ENCODE peak calls at places on chromosome 15, in four cellular contexts. D, T, C and U are unnamed samples. For H3K4me1, the result is how much of the 10 kb centered on the place peaks cover.

GRCh38 chr15:74245342-74245931 is 9.3 kb downstream of the CCDC33 start:
- DNase-seq in T (no peak), D (no peak), C (no peak), U (no peak)

GRCh38 chr15:96468036-96468435 is 137.5 kb downstream of the NR2F2 start:
- DNase-seq in D (no peak), T (no peak), C (no peak), U (no peak)

GRCh38 chr15:91255788-91256187 is 155.7 kb downstream of the SV2B start:
- DNase-seq in T (no peak), C (no peak), D (no peak), U (no peak)

GRCh38 chr15:95327661-95328060 is 1002.8 kb upstream of the NR2F2 start:
- DNase-seq in T (peak), C (no peak), D (no peak), U (no peak)

GRCh38 chr15:88697276-88697675 is 58.5 kb downstream of the ISG20 start:
- DNase-seq in D (no peak), C (no peak), T (no peak), U (no peak)

GRCh38 chr15:74010929-74011540 is 16.5 kb downstream of the PML start:
- DNase-seq in T (no peak), D (no peak), C (peak), U (no peak)

GRCh38 chr15:89083246-89083645 is 5.0 kb upstream of the ABHD2 start:
- DNase-seq in D (no peak), T (no peak), C (no peak), U (no peak)

GRCh38 chr15:98712845-98713584 is 64.7 kb downstream of the IGF1R start:
- DNase-seq in D (no peak), C (no peak), T (no peak), U (no peak)

GRCh38 chr15:74725845-74726773 is 781 bp upstream of the CYP1A1 start:
- DNase-seq in T (no peak), C (peak), D (no peak), U (peak)

GRCh38 chr15:83652606-83653204 is 1.2 kb upstream of the ADAMTSL3 start:
- DNase-seq in C (no peak), D (no peak), T (no peak), U (no peak)

GRCh38 chr15:62940755-62941361 is 101.7 kb upstream of the TPM1 start:
- DNase-seq in C (peak), T (peak), D (peak), U (peak)

GRCh38 chr15:27601239-27601942 is 497.7 kb downstream of the OCA2 start:
- DNase-seq in D (no peak), T (no peak), C (no peak), U (no peak)

GRCh38 chr15:76346666-76347506 is 10.3 kb downstream of the ISL2 start:
- DNase-seq in T (no peak), D (peak), C (no peak), U (no peak)

GRCh38 chr15:52790166-52790708 is at the start of gene ONECUT1:
- DNase-seq in C (peak), D (peak), T (no peak), U (no peak)

GRCh38 chr15:41429003-41429890 is 12.4 kb downstream of the RTF1 start:
- DNase-seq in T (no peak), C (no peak), D (peak), U (no peak)

GRCh38 chr15:73873889-73874511 is 636 bp downstream of the TBC1D21 start:
- DNase-seq in D (peak), C (peak), T (peak), U (peak)

GRCh38 chr15:85316244-85316934 is 64.0 kb upstream of the AKAP13 start:
- DNase-seq in T (no peak), C (no peak), D (peak), U (no peak)

GRCh38 chr15:77944002-77944867 is 133.3 kb downstream of the TBC1D2B start:
- DNase-seq in C (peak), T (peak), D (peak), U (peak)

GRCh38 chr15:99426431-99427105 is 139.2 kb upstream of the MEF2A start:
- DNase-seq in T (peak), C (peak), D (no peak), U (no peak)

GRCh38 chr15:71844916-71845315 is 34.6 kb downstream of the NR2E3 start:
- DNase-seq in D (no peak), T (no peak), C (no peak), U (no peak)

GRCh38 chr15:91039996-91040395 is 17.6 kb upstream of the VPS33B start:
- DNase-seq in T (no peak), D (no peak), C (no peak), U (no peak)

GRCh38 chr15:101642361-101642760 is 9.8 kb downstream of the TM2D3 start:
- DNase-seq in C (no peak), D (no peak), T (no peak), U (no peak)

GRCh38 chr15:101361418-101361817 is 66.4 kb upstream of the SNRPA1 start:
- DNase-seq in D (no peak), T (no peak), C (no peak), U (no peak)

GRCh38 chr15:39191871-39192281 is 389.0 kb upstream of the THBS1 start:
- DNase-seq in T (no peak), C (no peak), D (peak), U (peak)

DNA sequence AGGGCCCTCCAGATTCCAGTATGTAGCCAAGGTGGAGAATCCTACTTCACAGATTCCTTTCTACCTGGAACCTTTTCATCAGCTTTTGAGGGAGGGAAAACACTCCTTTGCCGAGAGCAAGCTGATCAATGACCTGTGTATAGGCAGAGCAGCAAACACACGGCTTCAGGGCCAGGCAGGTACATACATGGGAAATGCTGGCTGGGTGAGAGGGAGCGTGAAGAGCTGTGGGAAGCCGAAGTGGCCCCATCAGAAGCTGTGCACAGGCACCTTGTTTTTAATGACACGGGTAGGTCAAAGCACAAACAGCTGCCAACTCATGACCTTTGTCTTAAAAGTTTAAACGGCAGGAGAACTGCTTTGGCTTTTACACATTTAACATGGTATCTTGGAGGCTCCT is 25.3 kb downstream of the STARD5 start:
- DNase-seq in T (peak), D (no peak), C (no peak), U (no peak)
- H3K27ac ChIP-seq in T (no peak), D (no peak), C (peak), U (no peak)

GRCh38 chr15:57992761-57993295 is 72.7 kb downstream of the ALDH1A2 start:
- DNase-seq in T (no peak), D (no peak), C (no peak), U (no peak)
- H3K4me1 ChIP-seq in T (under half), D (under half), C (under half), U (under half)

GRCh38 chr15:60009581-60010379 is 5.7 kb downstream of the FOXB1 start:
- DNase-seq in C (no peak), D (no peak), T (no peak), U (no peak)
- H3K4me3 ChIP-seq in C (no peak), D (no peak), T (no peak), U (no peak)

GRCh38 chr15:65082303-65082958 is 5.9 kb downstream of the KBTBD13 start:
- DNase-seq in C (no peak), T (peak), D (no peak), U (peak)
- H3K27ac ChIP-seq in C (no peak), T (peak), D (no peak), U (no peak)

DNA sequence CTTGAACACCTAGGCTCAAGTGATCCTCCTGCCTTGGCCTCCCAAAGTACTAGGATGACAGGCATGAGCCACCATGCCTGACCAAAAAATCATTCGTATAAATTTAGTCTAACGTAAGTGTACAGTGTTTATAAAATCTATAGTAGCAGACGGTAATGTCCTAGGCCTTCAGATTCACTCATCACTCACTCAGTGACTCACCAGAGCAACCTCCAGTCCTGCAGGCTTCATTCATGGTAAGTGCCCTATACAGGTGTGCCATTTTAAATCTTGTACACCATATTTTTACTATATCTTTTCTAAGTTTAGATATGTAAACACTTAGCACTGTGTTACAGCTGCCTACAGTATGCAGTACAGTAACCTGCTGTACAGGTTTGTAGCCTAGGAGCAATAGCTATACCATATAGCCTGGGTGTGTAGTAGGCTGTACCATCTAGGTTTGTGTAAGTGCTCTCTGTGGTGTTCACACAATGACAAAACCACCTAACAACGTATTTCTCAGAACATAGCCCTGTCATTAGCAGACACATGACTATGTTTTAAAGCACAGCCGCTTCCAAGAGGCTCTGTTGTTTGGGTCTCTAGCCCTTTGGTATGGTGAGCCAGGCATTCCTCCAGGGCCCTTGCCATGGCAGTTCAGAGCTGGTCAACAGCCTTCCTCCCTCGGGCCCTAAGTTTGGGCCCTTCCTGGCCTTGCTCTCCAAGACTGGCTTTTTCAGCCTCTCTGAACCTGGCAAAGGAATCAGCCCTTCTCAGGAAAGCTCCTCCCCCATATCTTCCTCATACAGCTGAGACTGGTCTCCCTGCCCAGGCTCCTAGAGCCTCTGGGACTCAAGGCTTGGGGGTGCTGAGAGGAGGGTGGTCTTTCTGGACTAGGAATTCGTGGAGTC is 1.9 kb upstream of the CCDC9B start:
- DNase-seq in C (no peak), D (peak), T (peak), U (no peak)
- H3K4me1 ChIP-seq in C (under half), D (under half), T (under half), U (half or more)

GRCh38 chr15:49040151-49040550 is 6.1 kb downstream of the SECISBP2L start:
- DNase-seq in D (no peak), C (no peak), T (no peak), U (no peak)

GRCh38 chr15:49037546-49037940 is 8.7 kb downstream of the SECISBP2L start:
- DNase-seq in C (no peak), D (no peak), T (no peak), U (no peak)

GRCh38 chr15:49038382-49038781 is 7.9 kb downstream of the SECISBP2L start:
- DNase-seq in T (no peak), D (no peak), C (no peak), U (no peak)

GRCh38 chr15:49035825-49036224 is 10.4 kb downstream of the SECISBP2L start:
- DNase-seq in D (no peak), T (no peak), C (no peak), U (no peak)

DNA sequence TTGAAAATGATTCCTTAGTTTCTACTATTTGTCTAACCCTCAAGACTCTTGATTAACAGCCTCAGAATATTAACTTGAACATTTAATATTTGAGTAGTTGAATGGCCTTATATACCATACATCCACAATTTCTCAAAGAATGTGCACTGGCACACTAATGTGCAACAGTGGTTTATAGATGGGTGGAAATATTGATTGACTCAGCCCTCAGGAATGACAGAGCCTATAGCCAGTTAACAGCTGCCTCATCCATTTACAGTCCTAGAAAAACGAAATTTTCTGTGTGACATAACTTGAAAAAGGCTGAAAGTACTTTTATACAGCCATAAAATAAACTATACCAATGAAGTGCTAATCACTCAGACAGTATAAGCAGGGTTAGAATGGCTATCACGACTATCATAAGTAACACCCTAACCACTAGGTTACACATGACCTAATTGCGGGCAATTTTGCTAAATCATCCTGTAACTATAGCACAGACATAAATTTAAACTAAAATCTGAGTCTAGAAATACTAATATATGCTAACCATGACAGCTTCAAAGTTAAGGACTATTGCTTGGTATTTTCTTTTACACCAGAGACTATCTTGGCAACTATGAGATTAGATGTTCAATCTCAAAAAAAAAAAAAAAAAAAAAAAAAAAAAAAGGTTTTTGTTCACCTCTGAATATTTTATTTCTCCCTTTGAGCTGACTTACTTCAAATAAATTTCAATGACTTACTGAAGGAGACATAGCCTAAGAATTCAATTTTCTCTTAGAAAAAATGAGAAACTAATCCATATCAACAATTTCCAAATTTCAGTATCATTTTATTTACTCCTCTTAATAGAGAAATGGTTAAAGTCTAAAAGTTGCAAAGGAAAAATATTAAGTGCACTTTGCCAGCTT is 9.3 kb downstream of the SECISBP2L start:
- DNase-seq in D (peak), C (no peak), T (no peak), U (no peak)
- H3K4me3 ChIP-seq in D (no peak), C (no peak), T (no peak), U (no peak)

DNA sequence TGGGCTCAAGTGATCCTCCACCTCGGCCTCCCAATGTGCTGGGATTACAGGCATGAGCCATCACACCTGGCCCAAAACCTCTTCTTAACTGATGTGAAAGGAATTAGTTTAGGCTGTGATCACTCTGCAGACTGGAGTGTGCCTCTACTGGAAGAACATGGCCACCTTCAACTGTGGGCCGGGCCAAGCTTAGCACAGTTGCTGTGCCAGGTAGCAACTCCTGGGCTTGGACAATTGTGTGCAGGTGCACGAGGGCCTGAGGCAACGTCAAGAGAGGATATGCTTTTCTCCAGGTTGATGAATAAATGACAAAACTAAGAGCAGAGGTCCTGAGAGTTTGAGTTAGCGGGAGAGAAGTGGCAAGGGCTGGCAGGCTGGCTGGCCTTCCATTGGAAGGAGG is 6.5 kb downstream of the FAH start:
- DNase-seq in C (no peak), T (no peak), D (no peak), U (no peak)
- H3K27ac ChIP-seq in C (peak), T (no peak), D (no peak), U (no peak)

GRCh38 chr15:92663250-92663951 is 7.8 kb upstream of the FAM174B start:
- DNase-seq in D (no peak), T (no peak), C (no peak), U (no peak)
- H3K4me1 ChIP-seq in D (under half), T (under half), C (under half), U (under half)

GRCh38 chr15:70597945-70598344 is 165.4 kb downstream of the UACA start:
- DNase-seq in T (no peak), C (no peak), D (no peak), U (no peak)

GRCh38 chr15:70593795-70594194 is 169.6 kb downstream of the UACA start:
- DNase-seq in C (no peak), D (no peak), T (no peak), U (no peak)

GRCh38 chr15:70602281-70602680 is 161.1 kb downstream of the UACA start:
- DNase-seq in C (no peak), D (no peak), T (no peak), U (no peak)

GRCh38 chr15:70597056-70597603 is 166.2 kb downstream of the UACA start:
- DNase-seq in D (no peak), T (no peak), C (no peak), U (no peak)

GRCh38 chr15:70596354-70597055 is 166.9 kb downstream of the UACA start:
- DNase-seq in D (peak), C (no peak), T (no peak), U (peak)
- H3K4me3 ChIP-seq in D (no peak), C (no peak), T (no peak), U (no peak)

DNA sequence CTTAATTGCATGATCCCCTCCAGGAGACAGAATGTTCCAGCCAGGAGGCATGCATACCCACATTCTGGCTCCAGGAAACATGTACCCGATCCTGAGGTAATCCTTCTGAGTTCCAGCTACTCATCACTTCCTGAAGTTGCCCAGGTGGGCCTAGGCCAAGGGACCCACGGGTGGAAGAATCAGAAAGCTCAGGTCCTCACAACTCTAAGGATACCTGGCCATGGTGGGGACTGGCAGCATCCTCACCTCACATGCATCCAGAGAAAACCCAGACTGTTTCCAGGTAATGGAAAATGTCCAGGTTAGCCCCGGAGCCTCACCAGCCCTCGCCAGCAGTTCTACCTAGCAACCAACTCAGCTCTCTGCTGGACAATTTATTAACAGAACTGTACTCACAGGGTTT is 78.2 kb downstream of the DAPK2 start:
- DNase-seq in T (no peak), C (peak), D (no peak), U (no peak)
- H3K27ac ChIP-seq in T (no peak), C (no peak), D (no peak), U (no peak)